ENCODE peak calls at places on chromosomes 6 and 20, in seven cellular contexts. H, D, L, E, T, U and N are unnamed samples.

GRCh38 chr6:110298916-110299315 is 59.2 kb downstream of the METTL24 start:
- DNase-seq in E (no peak), H (no peak), U (no peak), T (no peak), D (no peak), L (no peak), N (no peak)

GRCh38 chr20:112396-112795 is 24.9 kb downstream of the DEFB125 start:
- DNase-seq in U (no peak), D (no peak), L (no peak), T (no peak), E (no peak), H (no peak), N (no peak)

GRCh38 chr6:77292564-77293546 is 170.4 kb downstream of the HTR1B start:
- DNase-seq in L (no peak), E (no peak), T (peak), H (no peak), D (peak), U (no peak), N (peak)

GRCh38 chr20:25270829-25271251 is 23.0 kb downstream of the PYGB start:
- DNase-seq in T (no peak), D (no peak), H (peak), L (no peak), U (no peak), E (no peak), N (no peak)

GRCh38 chr20:19888269-19888669 is 128.9 kb upstream of the NAA20 start:
- DNase-seq in E (peak), D (no peak), L (no peak), H (no peak), U (no peak), T (peak), N (no peak)

GRCh38 chr6:36184311-36184710 is 12.2 kb upstream of the BRPF3 start:
- DNase-seq in L (no peak), U (no peak), E (no peak), T (no peak), H (no peak), D (no peak), N (no peak)

GRCh38 chr20:62356948-62357667 is 10.0 kb downstream of the LAMA5 start:
- DNase-seq in L (no peak), E (no peak), H (no peak), U (peak), T (peak), D (no peak), N (no peak)

GRCh38 chr6:118748311-118749062 is 97.1 kb upstream of the CEP85L start:
- DNase-seq in L (peak), E (no peak), D (no peak), T (peak), H (no peak), U (peak), N (no peak)

GRCh38 chr20:52269926-52270325 is 78.3 kb upstream of the ZFP64 start:
- DNase-seq in L (no peak), E (no peak), U (no peak), H (no peak), D (no peak), T (no peak), N (peak)

GRCh38 chr6:111803384-111803783 is 69.9 kb downstream of the FYN start:
- DNase-seq in U (no peak), H (no peak), L (no peak), D (no peak), T (no peak), E (no peak), N (no peak)

GRCh38 chr20:57900226-57900905 is 190.6 kb upstream of the PMEPA1 start:
- DNase-seq in U (no peak), E (no peak), T (no peak), H (peak), L (no peak), D (no peak), N (no peak)

GRCh38 chr6:68339488-68339887 is 295.6 kb upstream of the ADGRB3 start:
- DNase-seq in D (no peak), U (no peak), L (no peak), E (no peak), H (no peak), T (no peak), N (no peak)

GRCh38 chr20:62339647-62340062 is 27.5 kb downstream of the LAMA5 start:
- DNase-seq in U (no peak), E (no peak), H (no peak), L (no peak), T (no peak), D (no peak), N (no peak)

GRCh38 chr6:105619971-105620741 is 217.3 kb upstream of the PREP start:
- DNase-seq in D (no peak), T (no peak), E (no peak), U (no peak), H (no peak), L (no peak), N (no peak)

GRCh38 chr6:53565886-53566285 is 21.0 kb upstream of the GCLC start:
- DNase-seq in T (no peak), U (no peak), H (no peak), L (no peak), E (no peak), D (no peak), N (no peak)

GRCh38 chr6:153814136-153814535 is 224.9 kb upstream of the OPRM1 start:
- DNase-seq in H (no peak), L (peak), E (no peak), U (no peak), D (no peak), T (no peak), N (no peak)

GRCh38 chr6:169099411-169100202 is 154.0 kb downstream of the THBS2 start:
- DNase-seq in E (no peak), T (no peak), D (peak), U (no peak), L (peak), H (no peak), N (no peak)

GRCh38 chr6:9461161-9461560 is 953.7 kb downstream of the TFAP2A start:
- DNase-seq in U (no peak), E (no peak), H (no peak), D (no peak), T (no peak), L (no peak), N (no peak)

GRCh38 chr20:57707849-57708693 is 1.7 kb downstream of the PMEPA1 start:
- DNase-seq in L (no peak), D (no peak), U (no peak), T (peak), E (peak), H (no peak), N (no peak)

GRCh38 chr6:135522975-135523692 is 25.6 kb upstream of the AHI1 start:
- DNase-seq in E (no peak), L (no peak), T (no peak), D (no peak), U (no peak), H (no peak), N (no peak)

GRCh38 chr20:34768105-34768504 is 57.3 kb downstream of the NCOA6 start:
- DNase-seq in D (no peak), H (no peak), L (no peak), U (no peak), E (no peak), T (peak), N (no peak)

GRCh38 chr20:30168025-30168799 is 1089.3 kb upstream of the DEFB115 start:
- DNase-seq in U (peak), H (peak), D (no peak), T (no peak), E (peak), L (peak), N (no peak)

GRCh38 chr20:61818746-61819483 is 246.8 kb downstream of the TAF4 start:
- DNase-seq in T (no peak), U (no peak), D (no peak), H (peak), L (no peak), E (no peak), N (no peak)

GRCh38 chr6:4778086-4778485 is 1.9 kb downstream of the CDYL start:
- DNase-seq in H (no peak), U (no peak), D (no peak), L (no peak), E (no peak), T (no peak), N (no peak)

GRCh38 chr6:111757342-111757741 is 115.9 kb downstream of the FYN start:
- DNase-seq in U (no peak), T (peak), E (no peak), L (peak), D (no peak), H (no peak), N (no peak)

GRCh38 chr6:100269189-100269588 is 195.5 kb downstream of the SIM1 start:
- DNase-seq in H (no peak), D (no peak), U (no peak), T (peak), E (no peak), L (no peak), N (no peak)

GRCh38 chr6:127547215-127547614 is 28.1 kb upstream of the MTCL3 start:
- DNase-seq in T (no peak), D (no peak), H (no peak), E (no peak), L (peak), U (no peak), N (no peak)

GRCh38 chr6:127129281-127129680 is 10.8 kb downstream of the RSPO3 start:
- DNase-seq in H (no peak), T (no peak), L (no peak), D (no peak), E (no peak), U (no peak), N (no peak)

GRCh38 chr6:43119456-43119855 is 43.3 kb downstream of the PTK7 start:
- DNase-seq in L (no peak), U (no peak), D (no peak), E (no peak), T (no peak), H (peak), N (no peak)

GRCh38 chr6:136994782-136995181 is 50.0 kb downstream of the IL20RA start:
- DNase-seq in T (no peak), L (no peak), E (no peak), H (no peak), U (no peak), D (no peak), N (no peak)

GRCh38 chr6:6515691-6516607 is 72.6 kb upstream of the LY86 start:
- DNase-seq in T (no peak), L (no peak), U (no peak), E (no peak), H (no peak), D (no peak), N (no peak)

GRCh38 chr6:6701864-6702263 is 113.3 kb downstream of the LY86 start:
- DNase-seq in H (no peak), T (no peak), D (no peak), L (no peak), U (no peak), E (no peak), N (no peak)

GRCh38 chr6:36676142-36677058 is 2.1 kb upstream of the CDKN1A start:
- DNase-seq in T (peak), D (no peak), U (peak), L (no peak), H (peak), E (peak), N (no peak)

GRCh38 chr6:141209890-141210289 is 922.8 kb upstream of the GJE1 start:
- DNase-seq in U (no peak), T (no peak), D (no peak), E (no peak), H (no peak), L (no peak), N (no peak)
- H3K4me3 ChIP-seq in U (no peak), T (no peak), D (no peak), E (no peak), H (no peak), L (no peak), N (no peak)

GRCh38 chr6:15313367-15313766 is 67.5 kb downstream of the JARID2 start:
- DNase-seq in E (peak), U (no peak), D (no peak), T (no peak), H (no peak), L (no peak), N (peak)
- H3K27ac ChIP-seq in E (no peak), U (no peak), D (no peak), T (no peak), H (peak), L (peak), N (peak)

GRCh38 chr20:48283470-48284110 is 498.3 kb upstream of the SULF2 start:
- DNase-seq in U (no peak), T (peak), D (no peak), L (no peak), H (no peak), E (peak), N (no peak)
- TF ChIP-seq POLR2AphosphoS5 in U (no peak), T (peak), D (no peak), L (no peak), H (no peak), E (peak), N (no peak)

GRCh38 chr20:45467861-45468260 is 1.7 kb upstream of the WFDC2 start:
- DNase-seq in U (no peak), H (no peak), D (no peak), E (peak), T (no peak), L (peak), N (no peak)

GRCh38 chr20:45470262-45470931 is 844 bp downstream of the WFDC2 start:
- DNase-seq in L (peak), H (no peak), U (peak), T (no peak), D (no peak), E (peak), N (no peak)

GRCh38 chr20:45470939-45471338 is 1.4 kb downstream of the WFDC2 start:
- DNase-seq in D (no peak), E (no peak), H (no peak), L (peak), U (no peak), T (no peak), N (no peak)

GRCh38 chr20:45467172-45467571 is 2.4 kb upstream of the WFDC2 start:
- DNase-seq in D (no peak), H (no peak), T (no peak), E (no peak), U (no peak), L (no peak), N (no peak)

DNA sequence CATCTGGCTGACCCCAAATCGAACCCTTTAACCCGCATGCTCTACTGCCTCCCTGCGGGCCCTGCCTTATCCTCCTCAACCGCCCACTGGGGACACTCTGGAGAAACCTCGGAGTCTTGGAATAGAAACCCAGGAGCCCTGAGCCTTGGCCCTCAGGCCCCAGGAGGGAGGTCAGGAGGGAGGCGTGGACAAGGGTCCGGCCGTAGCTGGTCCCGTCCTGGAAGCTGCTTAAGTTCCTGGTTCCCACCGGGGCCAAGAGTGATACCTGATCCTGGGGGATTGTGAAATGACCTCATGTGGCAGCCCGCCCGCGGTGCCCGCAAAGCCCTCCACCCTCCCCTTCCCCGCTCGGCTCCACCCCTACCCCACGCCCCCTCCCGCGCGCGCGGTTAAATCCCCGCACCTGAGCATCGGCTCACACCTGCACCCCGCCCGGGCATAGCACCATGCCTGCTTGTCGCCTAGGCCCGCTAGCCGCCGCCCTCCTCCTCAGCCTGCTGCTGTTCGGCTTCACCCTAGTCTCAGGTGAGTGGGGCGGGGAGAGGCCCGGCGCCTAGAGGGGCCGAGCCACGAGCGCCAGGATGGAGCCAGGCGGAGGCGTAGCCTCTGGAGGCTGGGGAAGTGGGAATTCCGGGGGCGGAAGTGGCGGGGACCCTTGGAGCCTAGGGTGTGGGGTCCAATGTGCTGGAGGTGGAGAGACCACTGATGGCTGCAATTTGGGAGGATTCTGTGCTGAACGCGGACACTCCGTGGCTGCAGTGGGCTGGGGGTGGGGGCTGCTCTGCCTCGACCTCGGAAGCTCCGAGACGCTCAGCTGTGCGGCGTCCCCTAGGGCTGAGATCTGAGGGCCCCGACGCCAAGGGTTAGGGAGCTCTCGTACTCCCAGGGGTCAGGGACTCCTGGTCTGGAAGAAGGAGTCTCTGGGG is at the start of gene WFDC2:
- DNase-seq in E (peak), H (no peak), L (peak), D (no peak), U (no peak), T (no peak), N (no peak)
- H3K4me3 ChIP-seq in E (peak), H (peak), L (peak), D (no peak), U (peak), T (no peak), N (peak)

GRCh38 chr6:148776321-148776966 is 29.6 kb downstream of the UST start:
- DNase-seq in T (no peak), U (no peak), H (no peak), E (no peak), L (no peak), D (no peak), N (no peak)
- H3K27ac ChIP-seq in T (no peak), U (no peak), H (peak), E (no peak), L (no peak), D (no peak), N (peak)

GRCh38 chr6:167699141-167700036 is 127.3 kb upstream of the AFDN start:
- DNase-seq in H (peak), T (peak), D (no peak), E (no peak), U (no peak), L (no peak), N (peak)
- TF ChIP-seq POLR2AphosphoS5 in H (peak), T (no peak), D (no peak), E (peak), U (no peak), L (no peak), N (peak)

GRCh38 chr6:168075216-168075615 is 3.8 kb downstream of the FRMD1 start:
- DNase-seq in D (no peak), L (no peak), H (no peak), E (no peak), T (no peak), U (no peak), N (no peak)

GRCh38 chr6:168078199-168078942 is 641 bp downstream of the FRMD1 start:
- DNase-seq in D (no peak), T (no peak), U (no peak), H (no peak), E (no peak), L (no peak), N (no peak)

GRCh38 chr6:168073937-168074730 is 4.9 kb downstream of the FRMD1 start:
- DNase-seq in H (no peak), E (no peak), T (no peak), U (no peak), D (no peak), L (no peak), N (no peak)

GRCh38 chr6:168072730-168073129 is 6.3 kb downstream of the FRMD1 start:
- DNase-seq in H (no peak), U (no peak), E (no peak), T (no peak), L (no peak), D (no peak), N (no peak)

GRCh38 chr6:168075787-168076202 is 3.2 kb downstream of the FRMD1 start:
- DNase-seq in D (no peak), E (no peak), H (no peak), L (no peak), T (no peak), U (no peak), N (no peak)
- H3K4me3 ChIP-seq in D (no peak), E (no peak), H (no peak), L (no peak), T (no peak), U (no peak), N (no peak)

GRCh38 chr6:87873556-87873955 is 171.5 kb upstream of the AKIRIN2 start:
- DNase-seq in D (no peak), T (no peak), H (no peak), U (no peak), E (no peak), L (no peak), N (no peak)

GRCh38 chr6:87879144-87879861 is 168.3 kb upstream of the SPACA1 start:
- DNase-seq in H (no peak), L (no peak), T (no peak), E (no peak), U (no peak), D (no peak), N (no peak)

GRCh38 chr6:87870606-87871005 is 168.6 kb upstream of the AKIRIN2 start:
- DNase-seq in U (no peak), T (no peak), L (no peak), D (no peak), E (no peak), H (no peak), N (no peak)

GRCh38 chr6:87881342-87881895 is 166.2 kb upstream of the SPACA1 start:
- DNase-seq in T (no peak), U (no peak), E (no peak), L (no peak), H (no peak), D (no peak), N (no peak)

GRCh38 chr6:87875781-87876180 is 171.9 kb upstream of the SPACA1 start:
- DNase-seq in U (no peak), L (no peak), D (no peak), H (no peak), T (no peak), E (no peak), N (no peak)
- H3K27ac ChIP-seq in U (no peak), L (no peak), D (no peak), H (no peak), T (no peak), E (no peak), N (no peak)